ENCODE peak calls at places on chromosomes 5 and 9, in five cellular contexts. One of them, this sample, is unnamed.

GRCh38 chr9:37209431-37210386 is 89.3 kb downstream of the ZCCHC7 start:
- DNase-seq in CD8-positive, alpha-beta T cell: no peak
- DNase-seq in heart right ventricle: no peak
- DNase-seq in heart left ventricle: no peak
- DNase-seq in breast epithelium: no peak
- DNase-seq in this sample: peak

GRCh38 chr5:122701640-122702523 is 73.0 kb upstream of the SNX2 start:
- DNase-seq in heart right ventricle: no peak
- DNase-seq in breast epithelium: no peak
- DNase-seq in heart left ventricle: no peak
- DNase-seq in CD8-positive, alpha-beta T cell: no peak
- DNase-seq in this sample: no peak

GRCh38 chr9:121292801-121293241 is 24.9 kb downstream of the GSN start:
- DNase-seq in heart right ventricle: no peak
- DNase-seq in breast epithelium: no peak
- DNase-seq in CD8-positive, alpha-beta T cell: no peak
- DNase-seq in heart left ventricle: no peak
- DNase-seq in this sample: no peak

GRCh38 chr5:78245126-78245525 is 49.4 kb downstream of the AP3B1 start:
- DNase-seq in heart left ventricle: no peak
- DNase-seq in CD8-positive, alpha-beta T cell: no peak
- DNase-seq in heart right ventricle: no peak
- DNase-seq in breast epithelium: no peak
- DNase-seq in this sample: peak

GRCh38 chr9:5178126-5178805 is 7.2 kb downstream of the INSL6 start:
- DNase-seq in breast epithelium: no peak
- DNase-seq in CD8-positive, alpha-beta T cell: peak
- DNase-seq in heart left ventricle: no peak
- DNase-seq in heart right ventricle: no peak
- DNase-seq in this sample: no peak

GRCh38 chr9:124834586-124834985 is 18.7 kb upstream of the WDR38 start:
- DNase-seq in breast epithelium: no peak
- DNase-seq in CD8-positive, alpha-beta T cell: no peak
- DNase-seq in heart left ventricle: peak
- DNase-seq in heart right ventricle: no peak
- DNase-seq in this sample: no peak

GRCh38 chr5:167143726-167144125 is 1147.7 kb upstream of the WWC1 start:
- DNase-seq in breast epithelium: no peak
- DNase-seq in heart right ventricle: no peak
- DNase-seq in CD8-positive, alpha-beta T cell: no peak
- DNase-seq in heart left ventricle: no peak
- DNase-seq in this sample: no peak

GRCh38 chr5:93596676-93597441 is 13.8 kb downstream of the NR2F1 start:
- DNase-seq in breast epithelium: no peak
- DNase-seq in heart right ventricle: no peak
- DNase-seq in CD8-positive, alpha-beta T cell: no peak
- DNase-seq in heart left ventricle: no peak
- DNase-seq in this sample: peak

GRCh38 chr5:168802337-168802736 is 223.2 kb upstream of the PANK3 start:
- DNase-seq in CD8-positive, alpha-beta T cell: no peak
- DNase-seq in heart left ventricle: no peak
- DNase-seq in heart right ventricle: no peak
- DNase-seq in breast epithelium: no peak
- DNase-seq in this sample: no peak

GRCh38 chr9:78543353-78543752 is 246.4 kb downstream of the PSAT1 start:
- DNase-seq in CD8-positive, alpha-beta T cell: no peak
- DNase-seq in breast epithelium: no peak
- DNase-seq in heart right ventricle: no peak
- DNase-seq in heart left ventricle: no peak
- DNase-seq in this sample: no peak

GRCh38 chr9:92669527-92669889 is 423 bp downstream of the IPPK start:
- DNase-seq in breast epithelium: peak
- DNase-seq in heart right ventricle: no peak
- DNase-seq in CD8-positive, alpha-beta T cell: no peak
- DNase-seq in heart left ventricle: no peak
- DNase-seq in this sample: no peak

GRCh38 chr5:15791859-15792258 is 291.9 kb downstream of the FBXL7 start:
- DNase-seq in heart left ventricle: no peak
- DNase-seq in CD8-positive, alpha-beta T cell: no peak
- DNase-seq in heart right ventricle: no peak
- DNase-seq in breast epithelium: no peak
- DNase-seq in this sample: no peak

GRCh38 chr5:40121236-40121635 is 558.5 kb upstream of the PTGER4 start:
- DNase-seq in heart left ventricle: no peak
- DNase-seq in CD8-positive, alpha-beta T cell: no peak
- DNase-seq in breast epithelium: no peak
- DNase-seq in heart right ventricle: no peak
- DNase-seq in this sample: no peak

GRCh38 chr9:133332381-133332730 is 3.6 kb downstream of the SURF6 start:
- DNase-seq in breast epithelium: no peak
- DNase-seq in CD8-positive, alpha-beta T cell: no peak
- DNase-seq in heart left ventricle: no peak
- DNase-seq in heart right ventricle: no peak
- DNase-seq in this sample: no peak

GRCh38 chr5:37111426-37112382 is 137.5 kb downstream of the CPLANE1 start:
- DNase-seq in heart right ventricle: no peak
- DNase-seq in breast epithelium: no peak
- DNase-seq in CD8-positive, alpha-beta T cell: no peak
- DNase-seq in heart left ventricle: no peak
- DNase-seq in this sample: no peak

GRCh38 chr9:127763918-127764384 is 14.5 kb downstream of the SH2D3C start:
- DNase-seq in heart right ventricle: peak
- DNase-seq in breast epithelium: no peak
- DNase-seq in heart left ventricle: peak
- DNase-seq in CD8-positive, alpha-beta T cell: no peak
- DNase-seq in this sample: peak

GRCh38 chr9:32431940-32432555 is 47.6 kb downstream of the ACO1 start:
- DNase-seq in heart left ventricle: no peak
- DNase-seq in heart right ventricle: peak
- DNase-seq in CD8-positive, alpha-beta T cell: peak
- DNase-seq in breast epithelium: no peak
- DNase-seq in this sample: peak

GRCh38 chr9:84314306-84314705 is 26.3 kb downstream of the SLC28A3 start:
- DNase-seq in heart right ventricle: no peak
- DNase-seq in breast epithelium: no peak
- DNase-seq in heart left ventricle: no peak
- DNase-seq in CD8-positive, alpha-beta T cell: no peak
- DNase-seq in this sample: no peak

GRCh38 chr9:17609312-17610005 is 30.6 kb downstream of the SH3GL2 start:
- DNase-seq in heart right ventricle: no peak
- DNase-seq in CD8-positive, alpha-beta T cell: no peak
- DNase-seq in heart left ventricle: no peak
- DNase-seq in breast epithelium: no peak
- DNase-seq in this sample: no peak

GRCh38 chr9:132627594-132627993 is 42.2 kb downstream of the DDX31 start:
- DNase-seq in heart right ventricle: no peak
- DNase-seq in breast epithelium: no peak
- DNase-seq in CD8-positive, alpha-beta T cell: no peak
- DNase-seq in heart left ventricle: no peak
- DNase-seq in this sample: no peak

GRCh38 chr5:39794511-39794910 is 369.7 kb upstream of the DAB2 start:
- DNase-seq in heart right ventricle: peak
- DNase-seq in heart left ventricle: no peak
- DNase-seq in breast epithelium: no peak
- DNase-seq in CD8-positive, alpha-beta T cell: no peak
- DNase-seq in this sample: no peak

GRCh38 chr5:146409081-146409671 is 38.0 kb upstream of the TCERG1 start:
- DNase-seq in breast epithelium: no peak
- DNase-seq in heart right ventricle: no peak
- DNase-seq in heart left ventricle: no peak
- DNase-seq in CD8-positive, alpha-beta T cell: no peak
- DNase-seq in this sample: peak

GRCh38 chr5:150217874-150218692 is 28.2 kb downstream of the SLC6A7 start:
- DNase-seq in heart left ventricle: peak
- DNase-seq in breast epithelium: peak
- DNase-seq in heart right ventricle: peak
- DNase-seq in CD8-positive, alpha-beta T cell: peak
- DNase-seq in this sample: peak

GRCh38 chr5:38249286-38249685 is 9.1 kb upstream of the EGFLAM start:
- DNase-seq in breast epithelium: no peak
- DNase-seq in heart right ventricle: no peak
- DNase-seq in CD8-positive, alpha-beta T cell: no peak
- DNase-seq in heart left ventricle: no peak
- DNase-seq in this sample: no peak

GRCh38 chr9:115367780-115368179 is 249.8 kb upstream of the TNC start:
- DNase-seq in CD8-positive, alpha-beta T cell: no peak
- DNase-seq in breast epithelium: no peak
- DNase-seq in heart left ventricle: no peak
- DNase-seq in heart right ventricle: no peak
- DNase-seq in this sample: peak

GRCh38 chr5:99553411-99553810 is 624.6 kb upstream of the CHD1 start:
- DNase-seq in CD8-positive, alpha-beta T cell: no peak
- DNase-seq in heart left ventricle: no peak
- DNase-seq in breast epithelium: no peak
- DNase-seq in heart right ventricle: no peak
- DNase-seq in this sample: no peak

GRCh38 chr5:76701298-76701697 is 14.6 kb upstream of the F2R start:
- DNase-seq in heart right ventricle: no peak
- DNase-seq in CD8-positive, alpha-beta T cell: no peak
- DNase-seq in heart left ventricle: no peak
- DNase-seq in breast epithelium: no peak
- DNase-seq in this sample: peak

GRCh38 chr5:180498378-180498777 is 4.2 kb downstream of the CNOT6 start:
- DNase-seq in heart left ventricle: no peak
- DNase-seq in breast epithelium: no peak
- DNase-seq in CD8-positive, alpha-beta T cell: no peak
- DNase-seq in heart right ventricle: no peak
- DNase-seq in this sample: no peak

GRCh38 chr5:154485092-154485491 is 7.1 kb upstream of the HAND1 start:
- DNase-seq in heart left ventricle: no peak
- DNase-seq in heart right ventricle: no peak
- DNase-seq in breast epithelium: no peak
- DNase-seq in CD8-positive, alpha-beta T cell: no peak
- DNase-seq in this sample: no peak

GRCh38 chr5:24208540-24209141 is 436.1 kb downstream of the CDH10 start:
- DNase-seq in heart left ventricle: no peak
- DNase-seq in breast epithelium: no peak
- DNase-seq in heart right ventricle: no peak
- DNase-seq in CD8-positive, alpha-beta T cell: no peak
- DNase-seq in this sample: no peak

GRCh38 chr5:34051374-34051980 is 8.5 kb upstream of the C1QTNF3 start:
- DNase-seq in breast epithelium: no peak
- DNase-seq in heart left ventricle: no peak
- DNase-seq in CD8-positive, alpha-beta T cell: no peak
- DNase-seq in heart right ventricle: no peak
- DNase-seq in this sample: no peak

GRCh38 chr5:34055671-34056070 is 12.7 kb upstream of the C1QTNF3 start:
- DNase-seq in CD8-positive, alpha-beta T cell: no peak
- DNase-seq in heart right ventricle: no peak
- DNase-seq in breast epithelium: no peak
- DNase-seq in heart left ventricle: no peak
- DNase-seq in this sample: no peak

GRCh38 chr5:34053571-34054271 is 10.7 kb upstream of the C1QTNF3 start:
- DNase-seq in heart right ventricle: no peak
- DNase-seq in heart left ventricle: no peak
- DNase-seq in CD8-positive, alpha-beta T cell: no peak
- DNase-seq in breast epithelium: no peak
- DNase-seq in this sample: no peak

GRCh38 chr5:34054330-34054729 is 11.3 kb upstream of the C1QTNF3 start:
- DNase-seq in breast epithelium: no peak
- DNase-seq in heart right ventricle: no peak
- DNase-seq in CD8-positive, alpha-beta T cell: no peak
- DNase-seq in heart left ventricle: no peak
- DNase-seq in this sample: no peak

GRCh38 chr5:34053133-34053532 is 10.1 kb upstream of the C1QTNF3 start:
- DNase-seq in CD8-positive, alpha-beta T cell: no peak
- DNase-seq in breast epithelium: no peak
- DNase-seq in heart left ventricle: no peak
- DNase-seq in heart right ventricle: no peak
- DNase-seq in this sample: peak
- H3K27ac ChIP-seq in CD8-positive, alpha-beta T cell: no peak
- H3K27ac ChIP-seq in breast epithelium: no peak
- H3K27ac ChIP-seq in heart left ventricle: no peak
- H3K27ac ChIP-seq in heart right ventricle: peak
- H3K27ac ChIP-seq in this sample: peak

GRCh38 chr5:114369680-114370417 is 8.0 kb downstream of the KCNN2 start:
- DNase-seq in heart left ventricle: no peak
- DNase-seq in CD8-positive, alpha-beta T cell: no peak
- DNase-seq in heart right ventricle: no peak
- DNase-seq in breast epithelium: no peak
- DNase-seq in this sample: no peak
- TF ChIP-seq CTCF in heart left ventricle: no peak
- TF ChIP-seq CTCF in CD8-positive, alpha-beta T cell: no peak
- TF ChIP-seq CTCF in heart right ventricle: no peak
- TF ChIP-seq CTCF in breast epithelium: no peak
- TF ChIP-seq CTCF in this sample: no peak

DNA sequence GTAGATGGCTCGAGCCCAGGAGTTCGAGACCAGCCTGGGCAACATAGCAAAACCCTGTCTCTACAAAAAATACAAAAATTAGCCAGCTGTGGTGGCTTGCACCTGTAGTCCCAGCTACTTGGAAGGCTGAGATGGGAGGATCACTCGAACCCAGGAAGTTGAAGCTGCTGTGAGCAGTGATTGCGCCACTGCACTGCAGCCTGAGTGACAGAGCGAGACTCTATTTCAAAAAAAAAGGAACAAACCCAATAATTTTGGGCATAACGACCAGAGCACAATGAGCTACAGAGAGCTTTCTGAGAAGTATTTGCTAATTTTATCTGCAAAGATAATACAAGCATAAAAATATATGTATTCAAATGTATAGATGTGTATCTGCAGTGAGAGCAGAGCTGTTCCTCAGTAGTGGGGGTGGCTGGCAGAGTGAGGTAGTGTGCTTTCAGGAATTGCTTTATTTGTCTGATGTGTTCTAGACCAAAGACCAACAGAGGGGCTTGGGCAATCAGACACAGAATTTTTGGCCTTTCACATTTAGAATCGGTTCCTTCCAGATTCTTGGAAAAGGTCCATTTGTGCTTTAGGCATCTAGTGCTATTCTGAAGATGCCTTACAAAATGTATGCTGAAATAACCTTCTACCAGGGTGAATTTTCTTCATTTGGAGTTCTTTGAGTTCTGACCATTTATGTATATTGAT is 5.2 kb downstream of the DOCK8 start:
- DNase-seq in heart left ventricle: no peak
- DNase-seq in breast epithelium: no peak
- DNase-seq in heart right ventricle: no peak
- DNase-seq in CD8-positive, alpha-beta T cell: no peak
- DNase-seq in this sample: no peak
- H3K4me3 ChIP-seq in heart left ventricle: no peak
- H3K4me3 ChIP-seq in breast epithelium: no peak
- H3K4me3 ChIP-seq in heart right ventricle: no peak
- H3K4me3 ChIP-seq in CD8-positive, alpha-beta T cell: no peak
- H3K4me3 ChIP-seq in this sample: no peak

DNA sequence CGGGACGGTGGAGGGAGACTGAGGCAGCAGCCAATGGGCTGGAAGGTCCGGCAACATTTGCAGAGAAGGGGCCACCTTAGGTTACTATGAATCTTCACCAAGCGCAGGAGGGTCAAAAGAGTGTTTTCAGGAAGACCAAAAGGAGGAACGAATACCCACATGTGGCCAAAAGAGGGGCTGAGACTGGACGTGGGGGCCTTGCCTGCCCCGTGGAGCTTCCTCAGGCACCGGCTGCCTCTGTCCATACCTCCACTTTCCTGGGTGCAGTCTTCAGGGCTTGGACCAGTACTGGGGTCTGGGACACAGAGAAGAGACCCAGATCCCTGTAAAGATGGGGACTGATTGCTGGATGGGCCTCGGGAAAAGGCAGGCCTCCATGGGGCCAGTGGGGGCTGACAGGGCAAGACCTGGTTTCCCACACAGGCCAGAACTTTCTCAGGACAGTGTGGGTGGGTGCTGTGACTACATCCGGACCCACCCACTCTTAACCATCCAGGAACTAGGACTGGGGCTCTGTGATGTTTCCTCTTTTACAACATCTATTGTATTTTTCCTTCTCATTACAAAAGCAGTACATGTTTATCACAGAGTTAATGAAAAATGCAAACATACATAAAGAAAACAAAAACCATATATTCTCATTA is 294.7 kb downstream of the ZSWIM6 start:
- DNase-seq in heart right ventricle: no peak
- DNase-seq in heart left ventricle: no peak
- DNase-seq in breast epithelium: no peak
- DNase-seq in CD8-positive, alpha-beta T cell: no peak
- DNase-seq in this sample: no peak
- H3K27ac ChIP-seq in heart right ventricle: peak
- H3K27ac ChIP-seq in heart left ventricle: peak
- H3K27ac ChIP-seq in breast epithelium: peak
- H3K27ac ChIP-seq in CD8-positive, alpha-beta T cell: no peak
- H3K27ac ChIP-seq in this sample: no peak

This sample was measured in cardiac muscle cell.